ENCODE peak calls at places on chromosomes 11 and 22, in seven cellular contexts. L is dorsolateral prefrontal cortex; W is epithelial cell of esophagus; S is esophagus squamous epithelium; Z is stimulated activated CD8-positive, alpha-beta memory T cell treated with anti-CD3 and anti-CD28 coated beads, Interleukin-15, amount 100 ng/mL, for 1 hour; Y is sciatic nerve; O is EH. U is an unnamed sample.

GRCh38 chr11:45881708-45882368 is 3.6 kb upstream of the MAPK8IP1 start:
- DNase-seq in L (no peak), W (no peak), S (no peak), Z (no peak), Y (no peak), O (no peak), U (no peak)

GRCh38 chr11:65917434-65918210 is 1.2 kb downstream of the C11orf68 start:
- DNase-seq in L (no peak), W (no peak), S (no peak), Z (no peak), Y (no peak), O (no peak), U (no peak)

GRCh38 chr22:23178512-23179254 is 1.6 kb upstream of the BCR start:
- DNase-seq in L (peak; percentile 58), W (peak; percentile 61), S (no peak), Z (peak; percentile 50), Y (peak; percentile 86), O (peak; percentile 63), U (peak; percentile 77)

GRCh38 chr11:61833926-61834277 is 5.8 kb downstream of the FADS2 start:
- DNase-seq in L (no peak), W (no peak), S (no peak), Z (no peak), Y (no peak), O (no peak), U (no peak)

GRCh38 chr22:49767355-49768062 is 60.2 kb downstream of the BRD1 start:
- DNase-seq in L (no peak), W (peak; percentile 72), S (no peak), Z (no peak), Y (peak; percentile 48), O (peak; percentile 61), U (peak; percentile 25)

GRCh38 chr11:63737718-63738117 is 30.9 kb downstream of the ZFTA start:
- DNase-seq in L (no peak), W (no peak), S (no peak), Z (no peak), Y (no peak), O (no peak), U (no peak)

GRCh38 chr11:19191530-19192169 is 10.1 kb downstream of the CSRP3 start:
- DNase-seq in L (no peak), W (no peak), S (no peak), Z (no peak), Y (no peak), O (no peak), U (no peak)

GRCh38 chr11:134449713-134450112 is 37.7 kb upstream of the B3GAT1 start:
- DNase-seq in L (peak; percentile 29), W (no peak), S (no peak), Z (no peak), Y (peak; percentile 33), O (no peak), U (no peak)

GRCh38 chr11:44876194-44876723 is 74.4 kb downstream of the TP53I11 start:
- DNase-seq in L (no peak), W (no peak), S (no peak), Z (no peak), Y (no peak), O (no peak), U (no peak)

GRCh38 chr11:64032050-64032449 is 3.7 kb upstream of the FLRT1 start:
- DNase-seq in L (no peak), W (no peak), S (no peak), Z (no peak), Y (no peak), O (peak; percentile 61), U (no peak)

GRCh38 chr11:73958521-73959141 is 7.8 kb downstream of the DNAJB13 start:
- DNase-seq in L (no peak), W (no peak), S (no peak), Z (no peak), Y (peak; percentile 19), O (no peak), U (no peak)

GRCh38 chr22:21446128-21446826 is 20.9 kb upstream of the TMEM191C start:
- DNase-seq in L (no peak), W (no peak), S (no peak), Z (no peak), Y (peak; percentile 57), O (no peak), U (no peak)

GRCh38 chr22:20257474-20258299 is 10.4 kb downstream of the RTN4R start:
- DNase-seq in L (no peak), W (no peak), S (no peak), Z (no peak), Y (no peak), O (no peak), U (no peak)

GRCh38 chr22:35541254-35541748 is 670 bp downstream of the RASD2 start:
- DNase-seq in L (no peak), W (peak; percentile 29), S (no peak), Z (no peak), Y (no peak), O (peak; percentile 39), U (no peak)

GRCh38 chr11:61004841-61005240 is 33.4 kb downstream of the CD6 start:
- DNase-seq in L (no peak), W (no peak), S (no peak), Z (no peak), Y (no peak), O (no peak), U (no peak)

GRCh38 chr22:25658641-25659040 is 83.3 kb upstream of the MYO18B start:
- DNase-seq in L (no peak), W (no peak), S (no peak), Z (no peak), Y (no peak), O (no peak), U (no peak)

GRCh38 chr22:43996170-43996980 is 27.7 kb upstream of the PARVB start:
- DNase-seq in L (no peak), W (no peak), S (peak; percentile 26), Z (peak; percentile 34), Y (peak; percentile 76), O (no peak), U (peak; percentile 77)

GRCh38 chr11:126226334-126227084 is 14.9 kb downstream of the FAM118B start:
- DNase-seq in L (no peak), W (no peak), S (no peak), Z (no peak), Y (no peak), O (no peak), U (no peak)

GRCh38 chr11:70755410-70756158 is 357.3 kb downstream of the CTTN start:
- DNase-seq in L (peak; percentile 77), W (peak; percentile 46), S (no peak), Z (peak; percentile 23), Y (peak; percentile 86), O (peak; percentile 62), U (peak; percentile 75)

GRCh38 chr11:64226507-64227051 is 505 bp downstream of the NUDT22 start:
- DNase-seq in L (no peak), W (no peak), S (no peak), Z (no peak), Y (peak; percentile 75), O (peak; percentile 26), U (peak; percentile 77)

GRCh38 chr11:15258433-15259350 is 144.0 kb downstream of the INSC start:
- DNase-seq in L (no peak), W (peak; percentile 39), S (no peak), Z (no peak), Y (no peak), O (peak; percentile 39), U (no peak)

GRCh38 chr22:39244073-39244495 is 698 bp downstream of the PDGFB start:
- DNase-seq in L (no peak), W (peak; percentile 28), S (no peak), Z (no peak), Y (no peak), O (no peak), U (no peak)

U was measured in stimulated activated naive CD8-positive, alpha-beta T cell treated with anti-CD3 and anti-CD28 coated beads, Interleukin-15, Interleukin-2, amounts not matched to agents 100 U/mL and 50 U/mL, for 24 hours.